ENCODE peak calls at places on chromosomes 12 and 14, in seven cellular contexts. One of them, this sample, is unnamed.

GRCh38 chr14:50559990-50560928 is at the start of gene ATL1:
- DNase-seq in foreskin keratinocyte: peak; percentile 68
- DNase-seq in PC-9: peak; percentile 46
- DNase-seq in ovary: peak; percentile 75
- DNase-seq in prostate gland: peak; percentile 67
- DNase-seq in right atrium auricular region: peak; percentile 79
- DNase-seq in PC-3: peak; percentile 68
- DNase-seq in this sample: peak; percentile 79

GRCh38 chr12:7090222-7090998 is 1.8 kb downstream of the C1R start:
- DNase-seq in foreskin keratinocyte: no peak
- DNase-seq in prostate gland: no peak
- DNase-seq in ovary: no peak
- DNase-seq in PC-9: no peak
- DNase-seq in right atrium auricular region: no peak
- DNase-seq in PC-3: no peak
- DNase-seq in this sample: no peak

GRCh38 chr12:25903603-25904245 is 54.8 kb upstream of the RASSF8 start:
- DNase-seq in right atrium auricular region: no peak
- DNase-seq in foreskin keratinocyte: no peak
- DNase-seq in ovary: no peak
- DNase-seq in prostate gland: no peak
- DNase-seq in PC-3: no peak
- DNase-seq in PC-9: no peak
- DNase-seq in this sample: no peak

GRCh38 chr12:2877959-2878732 is 1.1 kb downstream of the RHNO1 start:
- DNase-seq in foreskin keratinocyte: peak; percentile 28
- DNase-seq in prostate gland: no peak
- DNase-seq in PC-9: no peak
- DNase-seq in right atrium auricular region: no peak
- DNase-seq in PC-3: no peak
- DNase-seq in ovary: no peak
- DNase-seq in this sample: no peak

GRCh38 chr12:26281320-26281719 is 85.9 kb downstream of the SSPN start:
- DNase-seq in ovary: peak; percentile 59
- DNase-seq in PC-3: no peak
- DNase-seq in PC-9: no peak
- DNase-seq in prostate gland: no peak
- DNase-seq in foreskin keratinocyte: no peak
- DNase-seq in right atrium auricular region: peak; percentile 70
- DNase-seq in this sample: no peak

GRCh38 chr14:59046746-59047145 is 141.7 kb upstream of the DAAM1 start:
- DNase-seq in foreskin keratinocyte: no peak
- DNase-seq in PC-9: no peak
- DNase-seq in right atrium auricular region: no peak
- DNase-seq in prostate gland: no peak
- DNase-seq in PC-3: no peak
- DNase-seq in ovary: no peak
- DNase-seq in this sample: no peak

GRCh38 chr12:1588574-1588944 is 5.8 kb downstream of the FBXL14 start:
- DNase-seq in PC-3: peak; percentile 13
- DNase-seq in prostate gland: no peak
- DNase-seq in right atrium auricular region: no peak
- DNase-seq in foreskin keratinocyte: no peak
- DNase-seq in ovary: no peak
- DNase-seq in PC-9: no peak
- DNase-seq in this sample: no peak

GRCh38 chr12:59715434-59715833 is 119.6 kb downstream of the SLC16A7 start:
- DNase-seq in PC-9: no peak
- DNase-seq in foreskin keratinocyte: no peak
- DNase-seq in PC-3: no peak
- DNase-seq in right atrium auricular region: no peak
- DNase-seq in ovary: no peak
- DNase-seq in prostate gland: no peak
- DNase-seq in this sample: no peak

GRCh38 chr12:131061041-131061806 is 107.5 kb downstream of the ADGRD1 start:
- DNase-seq in PC-9: no peak
- DNase-seq in ovary: no peak
- DNase-seq in prostate gland: no peak
- DNase-seq in foreskin keratinocyte: no peak
- DNase-seq in PC-3: no peak
- DNase-seq in right atrium auricular region: no peak
- DNase-seq in this sample: no peak

GRCh38 chr14:33682746-33683145 is 268.1 kb downstream of the EGLN3 start:
- DNase-seq in foreskin keratinocyte: no peak
- DNase-seq in ovary: peak; percentile 79
- DNase-seq in PC-3: no peak
- DNase-seq in PC-9: no peak
- DNase-seq in prostate gland: no peak
- DNase-seq in right atrium auricular region: peak; percentile 63
- DNase-seq in this sample: peak; percentile 11

GRCh38 chr14:32419429-32419828 is 90.3 kb downstream of the AKAP6 start:
- DNase-seq in PC-9: no peak
- DNase-seq in right atrium auricular region: no peak
- DNase-seq in PC-3: no peak
- DNase-seq in ovary: no peak
- DNase-seq in prostate gland: no peak
- DNase-seq in foreskin keratinocyte: no peak
- DNase-seq in this sample: no peak

GRCh38 chr14:75450381-75451276 is 22.8 kb downstream of the JDP2 start:
- DNase-seq in PC-9: peak; percentile 95
- DNase-seq in ovary: no peak
- DNase-seq in prostate gland: peak; percentile 84
- DNase-seq in foreskin keratinocyte: peak; percentile 69
- DNase-seq in right atrium auricular region: no peak
- DNase-seq in PC-3: peak; percentile 84
- DNase-seq in this sample: peak; percentile 84

GRCh38 chr14:99590746-99591555 is 13.1 kb downstream of the CCDC85C start:
- DNase-seq in prostate gland: no peak
- DNase-seq in right atrium auricular region: no peak
- DNase-seq in foreskin keratinocyte: no peak
- DNase-seq in PC-9: no peak
- DNase-seq in PC-3: no peak
- DNase-seq in ovary: no peak
- DNase-seq in this sample: no peak
- H3K27ac ChIP-seq in prostate gland: peak overlapping the region; percentile 47
- H3K27ac ChIP-seq in right atrium auricular region: no peak overlapping the region
- H3K27ac ChIP-seq in foreskin keratinocyte: no peak overlapping the region
- H3K27ac ChIP-seq in PC-9: no peak overlapping the region
- H3K27ac ChIP-seq in PC-3: no peak overlapping the region
- H3K27ac ChIP-seq in ovary: no peak overlapping the region
- H3K27ac ChIP-seq in this sample: peak overlapping the region; percentile 18

GRCh38 chr14:78902010-78902623 is 731.9 kb downstream of the NRXN3 start:
- DNase-seq in prostate gland: peak; percentile 9
- DNase-seq in PC-3: peak; percentile 29
- DNase-seq in PC-9: peak; percentile 55
- DNase-seq in foreskin keratinocyte: no peak
- DNase-seq in right atrium auricular region: no peak
- DNase-seq in ovary: no peak
- DNase-seq in this sample: no peak
- TF ChIP-seq CTCF in prostate gland: no peak
- TF ChIP-seq CTCF in PC-3: peak; percentile 75
- TF ChIP-seq CTCF in PC-9: peak; percentile 90
- TF ChIP-seq CTCF in foreskin keratinocyte: peak; percentile 68
- TF ChIP-seq CTCF in right atrium auricular region: peak; percentile 46
- TF ChIP-seq CTCF in ovary: no peak
- TF ChIP-seq CTCF in this sample: peak; percentile 35

GRCh38 chr12:67928621-67929369 is 60.5 kb upstream of the IFNG-AS1 start:
- DNase-seq in right atrium auricular region: no peak
- DNase-seq in foreskin keratinocyte: no peak
- DNase-seq in PC-3: peak; percentile 5
- DNase-seq in PC-9: no peak
- DNase-seq in ovary: no peak
- DNase-seq in prostate gland: no peak
- DNase-seq in this sample: no peak
- H3K27ac ChIP-seq in right atrium auricular region: peak overlapping the region; percentile 77
- H3K27ac ChIP-seq in foreskin keratinocyte: no peak overlapping the region
- H3K27ac ChIP-seq in PC-3: no peak overlapping the region
- H3K27ac ChIP-seq in PC-9: no peak overlapping the region
- H3K27ac ChIP-seq in ovary: no peak overlapping the region
- H3K27ac ChIP-seq in prostate gland: no peak overlapping the region
- H3K27ac ChIP-seq in this sample: no peak overlapping the region

GRCh38 chr12:103627189-103627855 is 40.2 kb downstream of the STAB2 start:
- DNase-seq in PC-3: no peak
- DNase-seq in right atrium auricular region: peak; percentile 60
- DNase-seq in ovary: no peak
- DNase-seq in prostate gland: no peak
- DNase-seq in foreskin keratinocyte: no peak
- DNase-seq in PC-9: no peak
- DNase-seq in this sample: no peak

GRCh38 chr12:103623716-103624115 is 36.6 kb downstream of the STAB2 start:
- DNase-seq in PC-3: no peak
- DNase-seq in foreskin keratinocyte: peak; percentile 19
- DNase-seq in PC-9: no peak
- DNase-seq in ovary: no peak
- DNase-seq in prostate gland: no peak
- DNase-seq in right atrium auricular region: no peak
- DNase-seq in this sample: no peak

GRCh38 chr12:103626498-103626897 is 39.4 kb downstream of the STAB2 start:
- DNase-seq in foreskin keratinocyte: peak; percentile 63
- DNase-seq in PC-3: peak; percentile 65
- DNase-seq in PC-9: no peak
- DNase-seq in ovary: peak; percentile 24
- DNase-seq in prostate gland: peak; percentile 43
- DNase-seq in right atrium auricular region: peak; percentile 71
- DNase-seq in this sample: peak; percentile 65
- TF ChIP-seq CTCF in foreskin keratinocyte: peak; percentile 59
- TF ChIP-seq CTCF in PC-3: peak; percentile 47
- TF ChIP-seq CTCF in PC-9: no peak
- TF ChIP-seq CTCF in ovary: no peak
- TF ChIP-seq CTCF in prostate gland: peak; percentile 52
- TF ChIP-seq CTCF in right atrium auricular region: no peak
- TF ChIP-seq CTCF in this sample: no peak

DNA sequence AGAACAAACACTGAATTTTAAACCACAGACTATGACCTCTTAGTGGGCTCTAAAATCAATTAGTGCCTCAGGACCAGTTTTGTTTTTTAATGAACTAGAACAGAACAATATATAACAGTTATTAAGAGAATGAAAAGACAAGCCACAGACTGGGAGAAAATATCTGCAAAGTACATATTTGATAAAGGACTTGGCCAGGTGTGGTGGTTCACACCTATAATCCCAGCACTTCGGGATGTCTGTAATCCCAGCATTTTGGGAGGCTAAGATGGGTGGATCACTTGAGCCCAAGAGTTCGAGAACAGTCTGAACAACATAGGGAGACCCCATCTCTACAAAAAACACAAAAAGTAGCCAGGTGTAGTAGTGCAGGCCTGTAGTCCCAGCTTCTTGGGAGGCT is 36.2 kb downstream of the PPP1R13B start:
- DNase-seq in PC-3: no peak
- DNase-seq in PC-9: no peak
- DNase-seq in prostate gland: no peak
- DNase-seq in ovary: no peak
- DNase-seq in foreskin keratinocyte: no peak
- DNase-seq in right atrium auricular region: no peak
- DNase-seq in this sample: no peak
- H3K27ac ChIP-seq in PC-3: no peak overlapping the region
- H3K27ac ChIP-seq in PC-9: no peak overlapping the region
- H3K27ac ChIP-seq in prostate gland: no peak overlapping the region
- H3K27ac ChIP-seq in ovary: no peak overlapping the region
- H3K27ac ChIP-seq in foreskin keratinocyte: no peak overlapping the region
- H3K27ac ChIP-seq in right atrium auricular region: no peak overlapping the region
- H3K27ac ChIP-seq in this sample: no peak overlapping the region

DNA sequence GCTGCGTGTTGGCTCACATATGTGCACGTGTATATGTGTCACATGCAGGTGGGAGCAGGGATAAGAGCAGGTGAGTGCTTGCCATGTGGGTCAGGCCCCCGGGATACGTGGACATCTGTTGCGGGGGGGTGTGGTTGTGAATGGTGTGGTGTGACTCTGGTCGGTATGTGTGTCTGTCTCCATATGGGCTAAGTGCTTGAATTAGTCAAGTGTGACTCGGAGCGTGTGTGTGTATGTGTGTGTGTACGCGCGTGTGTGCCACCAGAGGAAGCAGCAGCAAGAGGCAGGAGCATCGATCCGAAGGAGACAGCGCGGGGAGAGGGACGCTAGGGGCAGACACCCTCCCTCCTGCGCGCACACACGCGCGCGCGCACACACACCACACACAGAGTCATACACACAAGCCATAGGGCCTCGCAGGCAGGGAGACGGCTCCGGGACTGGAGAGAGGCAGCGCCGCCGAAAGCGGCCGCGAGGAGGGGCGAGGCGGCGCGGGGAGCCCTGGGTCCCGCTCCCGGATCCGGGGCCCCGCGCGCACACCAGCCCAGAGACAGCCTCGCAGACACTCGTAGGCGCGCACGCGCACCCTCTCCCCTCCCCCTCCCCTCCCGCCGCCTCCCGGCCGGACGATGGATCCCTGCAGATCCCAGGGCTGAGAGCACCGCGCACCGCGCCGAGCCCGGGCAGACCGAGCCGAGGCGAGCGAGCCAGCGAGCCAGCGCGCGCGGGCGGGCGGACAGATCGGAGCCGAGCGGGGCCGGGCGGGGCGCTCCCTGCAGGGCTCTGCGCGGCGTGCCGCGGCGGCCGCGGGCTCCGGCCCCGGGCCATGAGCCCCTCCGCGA is at the start of gene ASIC1:
- DNase-seq in foreskin keratinocyte: peak; percentile 45
- DNase-seq in PC-3: peak; percentile 64
- DNase-seq in PC-9: peak; percentile 59
- DNase-seq in ovary: peak; percentile 79
- DNase-seq in right atrium auricular region: no peak
- DNase-seq in prostate gland: peak; percentile 66
- DNase-seq in this sample: peak; percentile 68
- TF ChIP-seq CTCF in foreskin keratinocyte: peak; percentile 23
- TF ChIP-seq CTCF in PC-3: no peak
- TF ChIP-seq CTCF in PC-9: no peak
- TF ChIP-seq CTCF in ovary: peak; percentile 20
- TF ChIP-seq CTCF in right atrium auricular region: peak; percentile 35
- TF ChIP-seq CTCF in prostate gland: peak; percentile 27
- TF ChIP-seq CTCF in this sample: no peak

GRCh38 chr12:50547742-50548141 is 43.0 kb downstream of the DIP2B start:
- DNase-seq in foreskin keratinocyte: no peak
- DNase-seq in ovary: no peak
- DNase-seq in prostate gland: no peak
- DNase-seq in PC-9: no peak
- DNase-seq in PC-3: no peak
- DNase-seq in right atrium auricular region: no peak
- DNase-seq in this sample: no peak

GRCh38 chr12:50545213-50545612 is 40.4 kb downstream of the DIP2B start:
- DNase-seq in ovary: no peak
- DNase-seq in PC-3: no peak
- DNase-seq in right atrium auricular region: no peak
- DNase-seq in prostate gland: no peak
- DNase-seq in PC-9: no peak
- DNase-seq in foreskin keratinocyte: no peak
- DNase-seq in this sample: no peak

GRCh38 chr12:50542448-50542847 is 37.7 kb downstream of the DIP2B start:
- DNase-seq in right atrium auricular region: no peak
- DNase-seq in foreskin keratinocyte: peak; percentile 99
- DNase-seq in ovary: no peak
- DNase-seq in PC-9: peak; percentile 29
- DNase-seq in prostate gland: no peak
- DNase-seq in PC-3: peak; percentile 93
- DNase-seq in this sample: peak; percentile 73

GRCh38 chr12:50546441-50547318 is 41.9 kb downstream of the DIP2B start:
- DNase-seq in prostate gland: no peak
- DNase-seq in right atrium auricular region: no peak
- DNase-seq in ovary: no peak
- DNase-seq in foreskin keratinocyte: no peak
- DNase-seq in PC-3: peak; percentile 55
- DNase-seq in PC-9: no peak
- DNase-seq in this sample: no peak

GRCh38 chr12:50545783-50546182 is 41.0 kb downstream of the DIP2B start:
- DNase-seq in foreskin keratinocyte: no peak
- DNase-seq in PC-9: peak; percentile 21
- DNase-seq in ovary: no peak
- DNase-seq in prostate gland: no peak
- DNase-seq in right atrium auricular region: no peak
- DNase-seq in PC-3: no peak
- DNase-seq in this sample: no peak
- H3K27ac ChIP-seq in foreskin keratinocyte: peak overlapping the region; percentile 35
- H3K27ac ChIP-seq in PC-9: peak overlapping the region; percentile 41
- H3K27ac ChIP-seq in ovary: no peak overlapping the region
- H3K27ac ChIP-seq in prostate gland: no peak overlapping the region
- H3K27ac ChIP-seq in right atrium auricular region: no peak overlapping the region
- H3K27ac ChIP-seq in PC-3: peak overlapping the region; percentile 54
- H3K27ac ChIP-seq in this sample: peak overlapping the region; percentile 62

This sample was measured in RWPE1.